ENCODE peak calls at places on chromosomes 1 and 21, in seven cellular contexts. O is brain microvascular endothelial cell, P is pancreas, D is cardiac muscle cell, T is IMR-90, B is right atrium auricular region, R is neuronal stem cell. E is an unnamed sample. For H3K27me3, the result is how much of the 10 kb centered on the place peaks cover.

GRCh38 chr1:226723640-226724532 is 15.2 kb downstream of the ITPKB start:
- DNase-seq in O (peak), P (no peak), D (peak), T (peak), B (no peak), R (peak), E (peak)

GRCh38 chr1:51906306-51907078 is 28.0 kb upstream of the NRDC start:
- DNase-seq in O (no peak), P (no peak), D (no peak), T (peak), B (no peak), R (no peak), E (no peak)

GRCh38 chr1:186104459-186104858 is 270.6 kb downstream of the TPR start:
- DNase-seq in O (no peak), P (no peak), D (no peak), T (no peak), B (no peak), R (no peak), E (no peak)

GRCh38 chr1:37671261-37671660 is 21.1 kb upstream of the CDCA8 start:
- DNase-seq in O (no peak), P (no peak), D (no peak), T (no peak), B (no peak), R (no peak), E (no peak)

GRCh38 chr1:12095822-12096263 is 32.7 kb downstream of the TNFRSF8 start:
- DNase-seq in O (no peak), P (no peak), D (no peak), T (peak), B (no peak), R (no peak), E (peak)

GRCh38 chr1:221778535-221779142 is 36.8 kb upstream of the DUSP10 start:
- DNase-seq in O (no peak), P (no peak), D (no peak), T (no peak), B (no peak), R (no peak), E (no peak)

GRCh38 chr1:113811353-113811887 is 856 bp downstream of the RSBN1 start:
- DNase-seq in O (no peak), P (no peak), D (peak), T (peak), B (peak), R (peak), E (peak)

GRCh38 chr21:30616125-30616524 is at the start of gene KRTAP20-1:
- DNase-seq in O (no peak), P (no peak), D (no peak), T (no peak), B (no peak), R (no peak), E (no peak)

GRCh38 chr1:6519491-6519934 is 28.0 kb upstream of the PLEKHG5 start:
- DNase-seq in O (no peak), P (no peak), D (no peak), T (no peak), B (no peak), R (no peak), E (no peak)

GRCh38 chr1:116309090-116309870 is 63.8 kb upstream of the ATP1A1 start:
- DNase-seq in O (no peak), P (peak), D (no peak), T (no peak), B (no peak), R (no peak), E (no peak)

GRCh38 chr1:167161242-167161641 is 59.4 kb upstream of the POU2F1 start:
- DNase-seq in O (no peak), P (no peak), D (no peak), T (no peak), B (no peak), R (no peak), E (no peak)

GRCh38 chr1:68140536-68140935 is 90.1 kb upstream of the DIRAS3 start:
- DNase-seq in O (peak), P (no peak), D (no peak), T (peak), B (no peak), R (no peak), E (no peak)

GRCh38 chr1:237012789-237013383 is 8.6 kb upstream of the MT1HL1 start:
- DNase-seq in O (peak), P (peak), D (no peak), T (no peak), B (no peak), R (no peak), E (no peak)

GRCh38 chr1:41383094-41383852 is 22.0 kb downstream of the FOXO6 start:
- DNase-seq in O (peak), P (no peak), D (no peak), T (peak), B (no peak), R (no peak), E (peak)

GRCh38 chr1:166840309-166841302 is 1.3 kb downstream of the POGK start:
- DNase-seq in O (peak), P (peak), D (peak), T (peak), B (no peak), R (no peak), E (no peak)

GRCh38 chr1:196078691-196079090 is 529.5 kb downstream of the KCNT2 start:
- DNase-seq in O (no peak), P (no peak), D (no peak), T (peak), B (no peak), R (no peak), E (no peak)

GRCh38 chr1:20486457-20487235 is 636 bp upstream of the CAMK2N1 start:
- DNase-seq in O (no peak), P (peak), D (peak), T (peak), B (no peak), R (peak), E (peak)

GRCh38 chr1:160167056-160167455 is 15.7 kb downstream of the ATP1A4 start:
- DNase-seq in O (no peak), P (no peak), D (no peak), T (no peak), B (no peak), R (no peak), E (no peak)

GRCh38 chr1:160168016-160168415 is 16.6 kb downstream of the ATP1A4 start:
- DNase-seq in O (no peak), P (no peak), D (peak), T (no peak), B (no peak), R (no peak), E (no peak)

GRCh38 chr1:160169553-160170399 is 18.4 kb downstream of the ATP1A4 start:
- DNase-seq in O (no peak), P (no peak), D (no peak), T (no peak), B (no peak), R (peak), E (peak)

GRCh38 chr1:160167580-160167979 is 16.2 kb downstream of the ATP1A4 start:
- DNase-seq in O (no peak), P (no peak), D (no peak), T (peak), B (no peak), R (no peak), E (no peak)

DNA sequence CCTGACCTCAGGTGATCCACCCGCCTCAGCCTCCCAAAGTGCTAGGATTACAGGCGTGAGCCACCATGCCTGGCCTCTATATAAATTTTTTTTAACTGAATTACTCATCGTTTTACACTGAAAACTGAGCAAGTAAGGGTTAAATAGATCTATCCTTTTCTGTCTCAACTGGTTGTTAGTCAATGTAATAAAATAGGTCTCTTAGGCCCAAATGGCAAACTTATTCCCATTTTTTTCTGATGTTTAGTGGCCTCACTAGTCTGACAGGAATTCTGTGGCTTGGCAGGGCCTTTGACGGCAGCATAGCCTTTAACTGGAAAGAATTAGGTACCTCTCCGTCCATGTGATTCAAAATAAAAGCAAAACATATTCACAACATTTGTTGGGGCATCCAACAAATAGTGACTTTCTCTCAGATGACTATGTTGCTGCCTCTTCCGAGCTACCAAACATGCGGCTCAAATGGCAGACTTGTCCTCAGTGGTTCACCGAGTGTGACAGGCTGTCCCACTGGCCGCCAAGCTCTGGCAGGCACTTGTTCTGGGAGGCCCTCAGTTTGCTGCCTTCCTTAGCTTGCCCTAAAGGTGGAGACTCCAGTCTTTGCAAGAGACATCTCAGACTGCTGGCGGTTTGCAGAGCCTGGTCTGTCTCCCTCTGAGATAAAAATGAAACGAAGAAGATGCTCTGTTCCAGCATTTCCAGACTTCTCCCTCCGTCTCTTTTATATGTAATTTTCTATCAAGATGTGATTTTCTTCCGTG is 17.4 kb downstream of the ATP1A4 start:
- DNase-seq in O (no peak), P (no peak), D (peak), T (no peak), B (no peak), R (peak), E (peak)
- H3K4me3 ChIP-seq in O (no peak), P (no peak), D (no peak), T (no peak), B (no peak), R (no peak), E (no peak)

GRCh38 chr1:901108-901859 is 22.4 kb upstream of the SAMD11 start:
- DNase-seq in O (no peak), P (no peak), D (no peak), T (no peak), B (peak), R (no peak), E (no peak)
- H3K27me3 ChIP-seq in O (under half), P (under half), D (under half), T (under half), B (under half), R (under half), E (under half)

DNA sequence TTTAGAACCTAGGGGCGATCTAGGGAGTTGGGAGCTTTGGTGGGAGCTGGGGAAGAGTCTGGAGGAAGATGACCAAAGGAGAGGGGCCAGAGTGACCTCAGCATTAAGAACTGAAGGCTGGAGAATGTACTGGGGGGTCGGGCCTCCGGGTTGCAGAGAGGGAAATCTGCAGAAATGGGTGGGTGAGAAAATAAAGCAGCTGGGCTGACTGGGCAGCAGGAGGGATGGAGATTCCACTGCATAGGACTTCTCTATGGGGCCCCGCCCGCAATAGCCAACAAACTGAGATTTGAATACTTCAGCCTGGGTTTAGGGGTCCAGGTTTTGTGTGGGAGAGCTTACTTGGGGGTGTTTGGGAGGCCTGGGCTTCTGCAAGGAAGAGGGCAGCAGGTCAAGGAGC is 1.6 kb upstream of the CRABP2 start:
- DNase-seq in O (no peak), P (no peak), D (no peak), T (no peak), B (no peak), R (no peak), E (no peak)
- H3K4me3 ChIP-seq in O (no peak), P (no peak), D (peak), T (no peak), B (no peak), R (peak), E (peak)

DNA sequence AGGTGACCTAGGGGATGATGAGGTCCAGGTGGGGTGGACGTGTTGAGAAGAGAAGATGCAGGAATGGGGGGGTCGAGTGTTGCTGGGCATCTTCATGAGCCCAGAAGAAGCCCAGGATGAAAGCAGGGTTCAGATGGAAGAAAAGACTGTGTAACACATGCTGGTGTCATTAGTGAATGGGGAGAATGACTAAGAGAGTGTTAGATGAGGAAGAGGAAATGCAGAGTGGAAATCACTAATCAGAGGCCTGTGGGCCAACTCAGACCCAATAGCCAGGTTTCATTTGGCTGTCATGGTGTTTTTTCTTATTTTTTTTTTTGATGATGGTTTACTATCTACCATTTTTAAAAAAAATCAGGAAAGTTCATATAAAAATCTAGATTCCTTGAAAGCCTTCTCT is 180.8 kb upstream of the CAMK1G start:
- DNase-seq in O (no peak), P (no peak), D (no peak), T (no peak), B (peak), R (no peak), E (no peak)
- H3K27me3 ChIP-seq in O (under half), P (under half), D (under half), T (under half), B (under half), R (under half), E (under half)

GRCh38 chr1:2173546-2174347 is 20.8 kb downstream of the FAAP20 start:
- DNase-seq in O (no peak), P (no peak), D (no peak), T (no peak), B (no peak), R (no peak), E (no peak)
- H3K4me3 ChIP-seq in O (no peak), P (no peak), D (no peak), T (no peak), B (no peak), R (no peak), E (no peak)

DNA sequence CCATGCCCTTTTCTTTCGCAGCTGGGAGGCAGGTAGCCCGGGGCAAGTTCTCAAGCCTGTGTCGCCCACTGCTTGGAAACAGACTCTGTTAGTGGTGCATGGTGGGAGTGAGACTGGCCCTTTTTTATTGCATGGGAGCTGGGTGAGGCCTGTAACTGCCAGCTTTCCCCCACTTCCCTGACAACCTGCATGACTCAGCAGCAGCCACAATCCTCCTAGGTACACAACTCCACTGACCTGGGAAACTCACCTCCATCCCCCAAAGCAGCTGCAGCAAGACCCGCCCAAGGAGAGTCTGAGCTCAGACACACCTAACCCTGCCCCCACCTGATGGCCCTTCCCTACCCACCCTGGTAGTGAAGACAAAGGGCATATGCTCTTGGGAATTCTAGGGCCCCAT is 25.8 kb downstream of the PIGP start:
- DNase-seq in O (no peak), P (no peak), D (no peak), T (no peak), B (no peak), R (no peak), E (no peak)
- H3K27me3 ChIP-seq in O (under half), P (under half), D (under half), T (under half), B (under half), R (under half), E (under half)

GRCh38 chr1:202589190-202589680 is 121.0 kb downstream of the SYT2 start:
- DNase-seq in O (peak), P (peak), D (peak), T (peak), B (peak), R (no peak), E (no peak)
- H3K4me3 ChIP-seq in O (no peak), P (no peak), D (no peak), T (no peak), B (no peak), R (no peak), E (no peak)

GRCh38 chr1:39485046-39485803 is 6.2 kb upstream of the BMP8A start:
- DNase-seq in O (no peak), P (no peak), D (no peak), T (no peak), B (no peak), R (no peak), E (no peak)

GRCh38 chr1:39484564-39484963 is 6.9 kb upstream of the BMP8A start:
- DNase-seq in O (no peak), P (no peak), D (no peak), T (no peak), B (no peak), R (no peak), E (no peak)

GRCh38 chr1:39478536-39478935 is 12.9 kb upstream of the BMP8A start:
- DNase-seq in O (no peak), P (no peak), D (no peak), T (no peak), B (no peak), R (no peak), E (no peak)

GRCh38 chr1:39481289-39481688 is 10.1 kb upstream of the BMP8A start:
- DNase-seq in O (no peak), P (no peak), D (no peak), T (no peak), B (no peak), R (no peak), E (no peak)

GRCh38 chr1:39483276-39483675 is 8.2 kb upstream of the BMP8A start:
- DNase-seq in O (no peak), P (no peak), D (no peak), T (no peak), B (no peak), R (no peak), E (no peak)
- H3K27me3 ChIP-seq in O (under half), P (under half), D (under half), T (under half), B (under half), R (under half), E (under half)

DNA sequence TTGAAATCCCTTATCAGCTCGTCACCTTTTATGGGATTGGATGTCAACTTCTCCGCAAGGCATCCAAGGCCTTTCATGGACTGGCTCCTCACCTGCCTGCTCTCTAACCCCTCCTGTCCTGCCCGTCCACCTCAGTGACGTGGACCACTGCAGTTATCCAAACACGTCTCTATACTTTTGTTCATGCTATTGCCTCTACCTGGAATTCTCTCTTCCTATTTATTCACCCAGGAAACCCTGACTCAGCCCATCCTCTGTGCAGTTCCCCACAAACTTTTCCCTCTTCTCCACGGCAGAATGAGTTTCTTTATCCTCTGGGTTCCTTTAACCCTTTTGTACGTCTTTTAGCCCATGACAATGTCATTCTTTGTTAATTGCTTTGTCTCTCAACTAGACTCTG is 5.1 kb upstream of the UTP25 start:
- DNase-seq in O (no peak), P (no peak), D (no peak), T (no peak), B (no peak), R (no peak), E (no peak)
- H3K4me3 ChIP-seq in O (peak), P (no peak), D (no peak), T (no peak), B (no peak), R (no peak), E (no peak)